ENCODE peak calls at places on chromosomes 16 and 17, in seven cellular contexts. T, J, W, L, M, U and G are unnamed samples. For H3K27me3, the result is how much of the 10 kb centered on the place peaks cover.

GRCh38 chr17:21129023-21129681 is 2.4 kb downstream of the DHRS7B start:
- DNase-seq in T (no peak), J (no peak), W (peak), L (peak), M (no peak), U (no peak), G (no peak)

GRCh38 chr17:29247219-29247618 is 560 bp downstream of the CRYBA1 start:
- DNase-seq in T (no peak), J (no peak), W (no peak), L (no peak), M (no peak), U (no peak), G (no peak)

GRCh38 chr17:45287526-45288264 is 25.8 kb upstream of the SPATA32 start:
- DNase-seq in T (no peak), J (no peak), W (no peak), L (peak), M (no peak), U (no peak), G (no peak)

GRCh38 chr17:28119049-28119448 is 76.6 kb downstream of the NLK start:
- DNase-seq in T (no peak), J (no peak), W (no peak), L (no peak), M (no peak), U (no peak), G (no peak)

GRCh38 chr16:87826798-87827587 is 42.3 kb downstream of the SLC7A5 start:
- DNase-seq in T (no peak), J (no peak), W (no peak), L (no peak), M (no peak), U (no peak), G (no peak)

GRCh38 chr17:79937981-79938695 is 97.5 kb downstream of the TBC1D16 start:
- DNase-seq in T (no peak), J (no peak), W (peak), L (peak), M (no peak), U (no peak), G (no peak)

GRCh38 chr16:70800798-70801480 is at the start of gene VAC14:
- DNase-seq in T (peak), J (peak), W (peak), L (peak), M (peak), U (peak), G (peak)

GRCh38 chr16:88141580-88141979 is 190.3 kb downstream of the BANP start:
- DNase-seq in T (no peak), J (no peak), W (no peak), L (no peak), M (no peak), U (no peak), G (no peak)

GRCh38 chr17:81877569-81877968 is 6.4 kb upstream of the ARHGDIA start:
- DNase-seq in T (no peak), J (no peak), W (no peak), L (no peak), M (no peak), U (no peak), G (no peak)

GRCh38 chr17:78935419-78936323 is 10.5 kb upstream of the TIMP2 start:
- DNase-seq in T (peak), J (peak), W (peak), L (peak), M (no peak), U (no peak), G (no peak)

GRCh38 chr16:46690281-46691178 is 1.1 kb downstream of the ORC6 start:
- DNase-seq in T (peak), J (no peak), W (no peak), L (no peak), M (no peak), U (no peak), G (peak)

GRCh38 chr17:29931253-29931932 is 1.4 kb upstream of the SSH2 start:
- DNase-seq in T (peak), J (peak), W (peak), L (peak), M (peak), U (peak), G (peak)

GRCh38 chr16:48829361-48829760 is 219.4 kb upstream of the N4BP1 start:
- DNase-seq in T (no peak), J (no peak), W (no peak), L (no peak), M (no peak), U (no peak), G (no peak)

GRCh38 chr17:31571124-31571892 is 179.8 kb downstream of the RAB11FIP4 start:
- DNase-seq in T (peak), J (peak), W (peak), L (no peak), M (no peak), U (no peak), G (peak)

GRCh38 chr17:68301438-68301959 is 10.2 kb downstream of the ARSG start:
- DNase-seq in T (no peak), J (no peak), W (no peak), L (no peak), M (no peak), U (no peak), G (no peak)

GRCh38 chr17:43579570-43580140 is 33.5 kb upstream of the ETV4 start:
- DNase-seq in T (no peak), J (no peak), W (no peak), L (no peak), M (no peak), U (no peak), G (no peak)

GRCh38 chr16:85313541-85314208 is 201.4 kb upstream of the CIBAR2 start:
- DNase-seq in T (no peak), J (no peak), W (peak), L (peak), M (no peak), U (no peak), G (no peak)

GRCh38 chr16:48462146-48462740 is 77.0 kb upstream of the SIAH1 start:
- DNase-seq in T (no peak), J (no peak), W (no peak), L (no peak), M (no peak), U (no peak), G (no peak)

GRCh38 chr16:66862023-66862520 is 17.9 kb downstream of the CA7 start:
- DNase-seq in T (no peak), J (no peak), W (no peak), L (no peak), M (no peak), U (no peak), G (no peak)

GRCh38 chr17:21043296-21044232 is 753 bp upstream of the USP22 start:
- DNase-seq in T (peak), J (peak), W (peak), L (no peak), M (peak), U (no peak), G (peak)

GRCh38 chr17:64385187-64386083 is 5.2 kb downstream of the PECAM1 start:
- DNase-seq in T (peak), J (no peak), W (peak), L (no peak), M (peak), U (peak), G (no peak)

GRCh38 chr17:20908373-20909273 is 134.2 kb downstream of the USP22 start:
- DNase-seq in T (peak), J (peak), W (peak), L (peak), M (peak), U (peak), G (peak)

GRCh38 chr17:18360518-18360917 is 2.8 kb downstream of the SHMT1 start:
- DNase-seq in T (no peak), J (no peak), W (no peak), L (no peak), M (no peak), U (no peak), G (no peak)

GRCh38 chr16:4519274-4520058 is 19.1 kb downstream of the CDIP1 start:
- DNase-seq in T (no peak), J (no peak), W (no peak), L (no peak), M (no peak), U (no peak), G (no peak)

GRCh38 chr16:82735176-82735575 is 108.4 kb downstream of the CDH13 start:
- DNase-seq in T (no peak), J (no peak), W (no peak), L (no peak), M (no peak), U (no peak), G (no peak)

GRCh38 chr16:87017388-87018012 is 299.7 kb downstream of the C16orf95 start:
- DNase-seq in T (no peak), J (no peak), W (no peak), L (no peak), M (no peak), U (no peak), G (no peak)

GRCh38 chr17:57819867-57820266 is 30.0 kb downstream of the MRPS23 start:
- DNase-seq in T (no peak), J (no peak), W (no peak), L (no peak), M (no peak), U (no peak), G (no peak)

GRCh38 chr17:32953883-32954282 is 25.9 kb downstream of the TMEM98 start:
- DNase-seq in T (no peak), J (no peak), W (no peak), L (no peak), M (no peak), U (no peak), G (no peak)

GRCh38 chr17:13484020-13484419 is 117.7 kb downstream of the HS3ST3A1 start:
- DNase-seq in T (no peak), J (no peak), W (no peak), L (no peak), M (no peak), U (no peak), G (no peak)

GRCh38 chr17:83096401-83097220 is 17.2 kb downstream of the METRNL start:
- DNase-seq in T (peak), J (peak), W (no peak), L (no peak), M (no peak), U (no peak), G (peak)
- TF ChIP-seq EP300 in T (no peak), J (no peak), W (no peak), L (no peak), M (no peak), U (no peak), G (no peak)

GRCh38 chr16:19776565-19776964 is 58.5 kb downstream of the IQCK start:
- DNase-seq in T (no peak), J (no peak), W (no peak), L (no peak), M (no peak), U (no peak), G (no peak)

GRCh38 chr16:19774024-19774423 is 56.0 kb downstream of the IQCK start:
- DNase-seq in T (no peak), J (no peak), W (no peak), L (no peak), M (no peak), U (no peak), G (no peak)

GRCh38 chr16:19771796-19772195 is 53.7 kb downstream of the IQCK start:
- DNase-seq in T (no peak), J (no peak), W (no peak), L (no peak), M (no peak), U (no peak), G (no peak)

GRCh38 chr16:19777061-19777460 is 59.0 kb downstream of the IQCK start:
- DNase-seq in T (no peak), J (no peak), W (no peak), L (no peak), M (no peak), U (no peak), G (no peak)

DNA sequence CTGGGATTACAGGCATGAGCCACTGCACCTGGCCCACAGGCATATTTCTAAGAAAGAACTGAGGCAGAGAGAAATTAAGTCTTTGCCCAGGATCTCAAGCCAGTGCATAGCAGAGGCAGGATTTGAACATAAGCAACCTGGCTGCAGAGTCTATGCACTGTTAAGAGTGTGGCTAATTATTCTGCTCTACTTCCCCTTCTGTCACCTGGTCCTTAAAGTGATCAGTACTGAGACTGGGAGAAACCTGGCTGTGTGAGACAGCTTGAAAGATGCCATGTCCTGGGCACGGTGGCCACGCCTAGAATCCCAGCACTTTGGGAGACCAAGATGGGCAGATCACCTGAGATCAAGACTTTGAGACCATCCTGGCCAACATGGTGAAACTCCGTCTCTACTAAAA is 58.1 kb downstream of the IQCK start:
- DNase-seq in T (no peak), J (no peak), W (no peak), L (no peak), M (no peak), U (no peak), G (no peak)
- H3K27me3 ChIP-seq in T (under half), J (under half), W (under half), L (under half), M (under half), U (under half), G (under half)

GRCh38 chr16:11972128-11972527 is 4.4 kb upstream of the SNX29 start:
- DNase-seq in T (no peak), J (no peak), W (no peak), L (no peak), M (no peak), U (no peak), G (no peak)
- TF ChIP-seq CTCF in T (peak), J (no peak), W (no peak), L (peak), M (peak), U (peak), G (no peak)

GRCh38 chr17:76449126-76449525 is 3.8 kb downstream of the UBE2O start:
- DNase-seq in T (no peak), J (no peak), W (no peak), L (no peak), M (no peak), U (no peak), G (no peak)

GRCh38 chr17:76453431-76453743 is 435 bp upstream of the UBE2O start:
- DNase-seq in T (no peak), J (no peak), W (no peak), L (no peak), M (no peak), U (no peak), G (no peak)

GRCh38 chr17:76452102-76452645 is 778 bp downstream of the UBE2O start:
- DNase-seq in T (peak), J (peak), W (no peak), L (no peak), M (no peak), U (no peak), G (no peak)

GRCh38 chr17:76451480-76451879 is 1.5 kb downstream of the UBE2O start:
- DNase-seq in T (no peak), J (no peak), W (no peak), L (no peak), M (no peak), U (no peak), G (no peak)

DNA sequence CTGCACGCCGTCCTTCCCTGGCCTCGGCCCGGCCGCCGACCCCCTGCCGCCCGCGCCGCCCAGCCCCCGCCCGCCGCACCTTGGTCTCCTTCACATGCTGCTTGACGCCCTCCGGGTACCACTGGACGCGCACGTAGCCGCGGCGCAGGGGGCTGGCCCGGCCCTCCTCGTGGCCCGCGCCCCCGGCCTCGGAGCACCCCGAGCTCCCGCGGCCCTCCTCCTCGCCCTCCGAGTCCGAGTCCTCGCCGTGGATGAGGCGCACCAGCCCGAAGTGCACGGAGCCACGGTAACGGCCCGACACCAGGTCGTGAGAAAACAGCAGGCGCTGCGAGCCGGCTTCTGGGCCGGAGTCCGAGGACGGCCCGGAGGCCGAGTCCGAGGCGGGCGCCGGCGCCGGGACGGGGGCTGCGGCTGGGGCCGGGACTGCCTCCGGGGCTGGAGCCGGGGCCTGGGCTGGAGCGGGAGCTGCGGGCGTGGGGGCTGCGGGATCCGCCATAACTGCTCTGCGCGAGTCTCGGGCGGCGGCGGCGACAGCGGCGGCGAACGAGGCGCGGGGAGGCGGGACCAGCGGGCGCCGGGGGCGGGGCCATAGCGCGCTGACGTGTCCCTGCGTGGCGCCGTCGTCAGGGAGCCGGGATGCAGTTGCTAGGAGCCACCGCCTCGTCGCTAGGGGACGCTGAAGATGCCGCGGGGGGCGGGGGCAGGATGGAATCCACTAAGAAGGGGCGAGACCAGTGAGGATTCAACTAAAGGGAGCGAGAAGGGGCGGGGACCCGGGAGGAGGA is at the start of gene UBE2O:
- DNase-seq in T (peak), J (peak), W (peak), L (peak), M (no peak), U (peak), G (peak)
- TF ChIP-seq EP300 in T (no peak), J (no peak), W (no peak), L (no peak), M (no peak), U (no peak), G (no peak)

DNA sequence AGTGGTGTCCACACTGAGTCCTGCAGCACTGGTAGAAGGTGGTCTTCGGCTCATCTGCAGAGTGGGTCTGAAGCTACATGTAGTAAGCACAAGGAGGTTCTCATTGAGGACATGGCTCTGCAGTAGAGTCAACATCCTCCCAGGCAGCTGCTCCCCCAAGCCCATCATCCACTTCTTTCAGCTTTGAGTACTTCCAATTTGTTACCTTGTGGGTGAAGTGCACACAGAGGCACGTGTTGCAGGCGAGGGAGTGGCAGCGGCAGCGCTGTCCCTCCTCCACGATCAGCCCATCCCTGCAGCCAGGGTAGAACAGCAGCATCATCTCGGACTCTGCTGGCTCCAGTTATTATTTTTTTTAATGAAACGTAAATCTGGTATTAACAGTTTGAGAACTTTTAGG is 1.8 kb upstream of the SSTR2 start:
- DNase-seq in T (no peak), J (no peak), W (no peak), L (no peak), M (no peak), U (no peak), G (no peak)
- H3K27me3 ChIP-seq in T (half or more), J (under half), W (under half), L (under half), M (under half), U (half or more), G (under half)

GRCh38 chr16:73531021-73531420 is 483.1 kb upstream of the ZFHX3 start:
- DNase-seq in T (no peak), J (no peak), W (no peak), L (no peak), M (no peak), U (no peak), G (no peak)

GRCh38 chr16:73536931-73537330 is 489.0 kb upstream of the ZFHX3 start:
- DNase-seq in T (no peak), J (no peak), W (no peak), L (no peak), M (no peak), U (no peak), G (no peak)
- TF ChIP-seq CTCF in T (no peak), J (no peak), W (no peak), L (no peak), M (no peak), U (no peak), G (no peak)

DNA sequence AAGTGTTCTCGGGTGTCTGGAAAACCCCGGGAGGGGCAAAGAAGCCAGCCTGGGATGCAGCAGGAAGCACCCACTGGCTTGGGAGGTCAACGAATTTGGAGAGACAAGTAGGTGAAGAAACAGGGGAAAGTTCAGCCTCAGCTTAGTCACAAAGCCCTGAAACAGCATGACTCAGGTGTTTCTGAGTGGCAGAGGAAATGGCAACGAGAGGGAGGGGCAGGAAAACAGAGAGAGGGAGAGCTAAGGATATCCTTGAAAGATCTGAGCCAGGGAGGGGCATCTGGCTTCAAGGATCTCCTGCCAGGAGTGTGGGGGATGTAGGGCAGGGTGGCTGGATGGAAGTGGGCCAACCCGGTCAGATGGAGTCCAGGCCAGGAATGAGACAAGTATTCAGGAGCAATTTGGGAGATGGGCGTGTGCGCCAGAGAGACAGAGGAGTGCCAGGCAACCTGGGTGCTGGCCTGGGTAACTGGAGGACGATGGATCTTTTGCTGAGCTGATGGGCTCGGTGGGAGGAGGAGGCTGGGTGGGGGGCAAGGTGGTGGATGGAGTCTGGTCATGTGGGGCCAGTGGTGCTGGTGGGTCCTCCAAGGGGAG is 27.2 kb downstream of the ABCC3 start:
- DNase-seq in T (peak), J (peak), W (no peak), L (peak), M (no peak), U (peak), G (peak)
- TF ChIP-seq EP300 in T (no peak), J (peak), W (no peak), L (peak), M (no peak), U (peak), G (no peak)

DNA sequence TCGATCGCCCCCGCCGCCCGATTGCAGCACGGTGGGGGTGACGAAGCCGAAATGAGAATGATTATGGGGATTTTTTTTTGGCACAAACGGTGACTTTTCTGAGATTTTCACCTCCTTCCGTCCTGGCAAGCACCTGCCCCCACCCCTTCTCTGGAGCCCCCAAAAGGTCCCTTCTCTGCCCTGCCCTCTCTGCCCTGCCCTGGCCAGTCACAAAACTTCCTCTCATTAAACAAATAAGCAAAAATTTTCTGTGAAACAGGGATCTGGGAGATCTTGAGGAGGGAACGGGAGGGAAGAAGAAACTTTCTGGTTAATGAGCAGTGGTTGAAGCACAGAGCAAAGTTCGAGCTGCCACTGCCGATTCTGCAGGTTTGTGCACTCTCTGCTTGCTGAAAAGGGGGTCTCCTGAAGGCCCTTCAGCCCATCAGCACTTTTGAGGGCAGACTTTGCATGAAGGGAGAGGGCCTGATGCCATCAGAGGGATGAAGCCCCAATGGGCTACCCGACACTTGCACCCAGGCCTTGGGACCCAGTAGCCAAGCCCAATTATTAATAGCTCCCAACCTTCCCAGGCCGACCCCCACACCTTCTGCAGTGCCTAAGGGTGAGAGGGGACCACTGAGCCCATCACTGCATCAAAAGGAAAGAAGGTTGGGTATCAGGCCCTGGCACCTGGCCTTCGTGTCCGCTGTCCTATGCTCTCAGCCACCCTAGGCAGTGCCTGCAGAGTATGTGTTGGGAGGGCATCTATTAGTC is 1.0 kb upstream of the HOXB8 start:
- DNase-seq in T (no peak), J (no peak), W (no peak), L (no peak), M (no peak), U (no peak), G (no peak)
- H3K27me3 ChIP-seq in T (half or more), J (under half), W (under half), L (half or more), M (under half), U (under half), G (under half)